ENCODE peak calls at places on chromosomes 12 and 14, in nine cellular contexts. A is mammary epithelial cell; B is mesothelial cell of epicardium; L is bronchial epithelial cell; P is fibroblast of pulmonary artery; K is activated B cell treated with CpG ODN at 0.5 μM for 24 hours; R is lung; J is A549; I is CD8-positive, alpha-beta T cell. M is an unnamed sample.

GRCh38 chr12:92556141-92556540 is 146.6 kb upstream of the PLEKHG7 start:
- DNase-seq in A (no peak), K (no peak), J (no peak), R (no peak), I (no peak), L (no peak), P (no peak), B (no peak), M (no peak)

GRCh38 chr14:90274808-90275454 is 18.6 kb downstream of the PSMC1 start:
- DNase-seq in R (no peak), L (peak), K (no peak), B (no peak), I (no peak), P (peak), A (peak), J (no peak), M (peak)

GRCh38 chr12:97006585-97006984 is 99.5 kb downstream of the NEDD1 start:
- DNase-seq in R (no peak), K (no peak), A (peak), J (no peak), P (no peak), L (peak), I (no peak), B (no peak), M (no peak)

GRCh38 chr14:99176156-99176945 is 95.6 kb downstream of the BCL11B start:
- DNase-seq in P (no peak), A (no peak), L (no peak), J (no peak), K (no peak), R (no peak), I (peak), B (no peak), M (no peak)

GRCh38 chr12:45350861-45351260 is 135.0 kb downstream of the ANO6 start:
- DNase-seq in P (no peak), L (no peak), R (no peak), I (no peak), J (no peak), B (no peak), A (peak), K (no peak), M (peak)

GRCh38 chr14:65949711-65950516 is 536.3 kb upstream of the CCDC196 start:
- DNase-seq in A (peak), B (no peak), R (peak), K (no peak), I (peak), J (peak), L (peak), P (peak), M (peak)

GRCh38 chr12:121697093-121697698 is 15.4 kb upstream of the TMEM120B start:
- DNase-seq in R (no peak), J (peak), A (no peak), B (no peak), K (no peak), I (no peak), L (peak), P (peak), M (peak)

GRCh38 chr12:111436266-111436665 is 30.5 kb downstream of the SH2B3 start:
- DNase-seq in P (no peak), L (no peak), R (no peak), B (no peak), J (no peak), K (no peak), A (no peak), I (no peak), M (no peak)

GRCh38 chr14:66228267-66228970 is 257.8 kb upstream of the CCDC196 start:
- DNase-seq in A (peak), I (no peak), R (no peak), K (no peak), B (no peak), J (peak), L (peak), P (peak), M (no peak)

GRCh38 chr14:58216544-58216943 is 16.6 kb downstream of the ACTR10 start:
- DNase-seq in A (no peak), L (no peak), P (no peak), J (no peak), I (no peak), R (no peak), B (no peak), K (no peak), M (no peak)

GRCh38 chr12:1171657-1172056 is 180.6 kb downstream of the ERC1 start:
- DNase-seq in I (no peak), A (no peak), B (no peak), P (no peak), J (no peak), R (no peak), K (no peak), L (peak), M (no peak)

GRCh38 chr12:30694971-30695326 is 720 bp downstream of the IPO8 start:
- DNase-seq in R (peak), A (peak), B (no peak), P (peak), J (peak), K (no peak), L (peak), I (no peak), M (peak)

GRCh38 chr14:101231828-101232227 is 328.3 kb upstream of the RTL1 start:
- DNase-seq in I (peak), B (no peak), K (no peak), P (no peak), L (no peak), J (no peak), A (no peak), R (no peak), M (no peak)

GRCh38 chr14:69543341-69544249 is 31.1 kb downstream of the CCDC177 start:
- DNase-seq in B (no peak), I (peak), J (peak), R (peak), A (peak), K (no peak), L (peak), P (peak), M (peak)

GRCh38 chr12:40315375-40315774 is 90.6 kb downstream of the LRRK2 start:
- DNase-seq in I (no peak), R (no peak), P (no peak), B (no peak), J (no peak), K (no peak), A (no peak), L (peak), M (no peak)

GRCh38 chr12:40312196-40312595 is 87.4 kb downstream of the LRRK2 start:
- DNase-seq in A (peak), L (peak), P (no peak), J (no peak), B (no peak), I (no peak), K (no peak), R (no peak), M (no peak)

GRCh38 chr12:40314927-40315326 is 90.1 kb downstream of the LRRK2 start:
- DNase-seq in A (no peak), R (no peak), J (no peak), B (no peak), P (no peak), L (no peak), I (no peak), K (no peak), M (no peak)

GRCh38 chr12:40313928-40314327 is 89.1 kb downstream of the LRRK2 start:
- DNase-seq in P (no peak), I (no peak), A (no peak), R (no peak), K (no peak), L (no peak), J (no peak), B (no peak), M (no peak)

DNA sequence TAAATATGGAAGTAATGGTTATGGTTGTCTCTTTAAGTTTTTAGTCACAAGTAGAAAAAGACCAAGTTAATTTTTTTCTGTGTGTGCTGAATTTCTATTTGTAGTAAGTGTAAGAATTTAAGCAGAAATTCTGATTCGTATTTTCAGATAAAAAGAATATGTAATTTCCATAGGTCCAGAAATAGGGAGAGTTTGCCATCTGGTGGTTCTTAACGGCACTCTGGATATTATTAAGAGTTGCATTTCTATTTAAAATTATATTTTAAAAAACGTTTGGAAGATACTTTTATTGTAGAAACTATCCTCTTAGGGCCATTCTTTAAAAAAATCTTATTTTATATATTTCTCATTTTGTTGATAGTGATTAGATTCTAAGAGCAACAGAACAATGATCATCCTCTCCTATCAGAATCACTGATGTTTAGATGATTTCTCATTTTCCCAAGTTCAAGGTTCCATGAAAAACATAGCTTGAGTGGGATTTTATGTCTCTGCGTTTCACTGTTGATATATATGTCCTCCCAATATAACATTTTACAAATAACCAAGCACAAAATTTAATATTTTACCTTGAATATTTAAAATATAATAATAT is 88.3 kb downstream of the LRRK2 start:
- DNase-seq in B (no peak), A (no peak), J (peak), K (no peak), I (no peak), R (no peak), L (peak), P (peak), M (peak)
- TF ChIP-seq CTCF in B (peak), A (peak), J (peak), K (peak), I (no peak), R (no peak), L (peak), P (peak), M (peak)

GRCh38 chr12:116592116-116592637 is 33.0 kb downstream of the MAP1LC3B2 start:
- DNase-seq in L (no peak), R (peak), B (no peak), K (no peak), P (peak), I (no peak), J (no peak), A (no peak), M (no peak)

GRCh38 chr12:116592731-116593130 is 33.5 kb downstream of the MAP1LC3B2 start:
- DNase-seq in L (peak), P (no peak), K (no peak), R (no peak), I (no peak), J (no peak), A (no peak), B (no peak), M (no peak)

GRCh38 chr12:116588390-116589028 is 29.3 kb downstream of the MAP1LC3B2 start:
- DNase-seq in R (no peak), K (no peak), J (no peak), L (no peak), I (no peak), P (no peak), B (no peak), A (no peak), M (no peak)

GRCh38 chr12:116591608-116592115 is 32.5 kb downstream of the MAP1LC3B2 start:
- DNase-seq in P (peak), B (no peak), I (no peak), A (no peak), R (no peak), L (no peak), J (no peak), K (no peak), M (no peak)

DNA sequence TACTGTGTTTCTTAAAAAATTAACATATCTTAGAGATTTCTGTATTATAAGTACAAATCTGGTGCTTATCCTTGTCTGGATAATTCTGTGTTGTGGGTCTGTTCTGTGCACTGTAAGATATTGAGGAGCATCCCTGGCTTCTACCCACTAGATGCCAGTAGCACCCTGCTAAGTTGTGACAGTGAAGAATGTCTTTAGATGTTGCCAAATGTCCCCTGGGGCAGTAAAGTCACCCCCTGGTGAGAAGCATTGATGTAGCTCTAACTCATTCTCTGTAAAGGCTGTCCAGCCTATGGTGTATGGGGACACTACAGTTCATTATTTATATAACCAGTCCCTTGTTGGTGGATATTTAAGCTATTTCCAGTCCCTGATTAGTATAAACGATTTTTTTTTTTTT is 31.4 kb downstream of the MAP1LC3B2 start:
- DNase-seq in R (no peak), L (no peak), A (peak), I (no peak), J (peak), P (no peak), B (no peak), K (no peak), M (peak)
- TF ChIP-seq CTCF in R (no peak), L (no peak), A (no peak), I (no peak), J (peak), P (no peak), B (no peak), K (no peak), M (no peak)

GRCh38 chr14:31297701-31298344 is 90.2 kb upstream of the HECTD1 start:
- DNase-seq in B (no peak), A (peak), P (peak), K (no peak), I (no peak), L (peak), J (no peak), R (no peak), M (peak)

GRCh38 chr14:31303654-31304053 is 96.1 kb upstream of the HECTD1 start:
- DNase-seq in L (no peak), J (no peak), K (no peak), I (no peak), A (no peak), P (no peak), R (no peak), B (no peak), M (no peak)

GRCh38 chr14:31300883-31301282 is 93.3 kb upstream of the HECTD1 start:
- DNase-seq in K (no peak), L (no peak), B (no peak), R (no peak), I (no peak), A (no peak), J (no peak), P (no peak), M (no peak)

GRCh38 chr14:31297112-31297511 is 89.5 kb upstream of the HECTD1 start:
- DNase-seq in L (no peak), I (no peak), R (no peak), P (no peak), J (no peak), K (no peak), B (no peak), A (no peak), M (no peak)

DNA sequence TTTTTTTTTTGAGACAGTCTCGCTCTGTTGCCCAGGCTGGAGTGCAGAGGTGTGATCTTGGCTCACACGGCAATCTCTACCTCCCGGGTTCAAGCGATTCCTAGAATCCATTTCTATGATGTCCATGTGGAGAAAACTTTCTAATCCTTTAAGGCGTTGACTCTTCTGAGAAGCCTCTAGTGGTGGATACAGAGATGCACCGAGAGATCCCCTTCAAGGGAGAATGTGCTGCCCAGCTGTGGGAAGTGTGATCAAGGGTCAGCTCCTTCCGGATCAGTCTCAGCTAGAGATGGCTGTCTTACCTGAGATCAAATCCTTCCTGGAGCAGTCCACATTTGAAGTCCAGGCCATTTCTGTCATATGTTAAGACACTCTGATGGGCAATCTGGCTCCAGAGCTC is 92.7 kb upstream of the HECTD1 start:
- DNase-seq in A (no peak), P (no peak), B (no peak), R (no peak), L (no peak), I (no peak), K (no peak), J (peak), M (no peak)
- TF ChIP-seq CTCF in A (no peak), P (peak), B (no peak), R (no peak), L (peak), I (no peak), K (no peak), J (peak), M (peak)

GRCh38 chr12:74415633-74416032 is 122.0 kb upstream of the ATXN7L3B start:
- DNase-seq in P (peak), K (no peak), R (no peak), I (no peak), J (peak), B (no peak), L (peak), A (peak), M (peak)
- TF ChIP-seq CTCF in P (peak), K (no peak), R (no peak), I (no peak), J (peak), B (peak), L (peak), A (peak), M (peak)

DNA sequence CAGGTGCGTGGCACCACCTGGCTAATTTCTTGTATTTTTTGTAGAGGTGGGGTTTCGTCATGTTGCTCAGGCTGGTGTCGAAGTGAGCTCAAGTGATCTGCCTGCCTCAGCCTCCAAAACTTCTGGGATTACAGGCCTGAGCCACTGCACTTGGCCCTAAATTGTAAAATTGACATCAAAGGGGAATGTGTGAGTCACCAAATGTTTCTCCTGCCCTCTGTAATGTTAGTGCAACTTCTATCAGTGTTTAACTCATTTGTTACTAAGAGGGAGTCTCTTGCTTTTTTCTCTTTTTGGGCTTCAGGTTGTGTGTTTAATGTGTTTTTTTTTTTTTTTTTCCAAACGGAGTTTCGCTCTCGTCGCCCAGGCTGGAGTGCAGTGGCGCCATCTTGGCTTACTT is 2.3 kb downstream of the TULP3 start:
- DNase-seq in A (peak), J (peak), K (no peak), L (peak), B (no peak), I (no peak), R (no peak), P (peak), M (peak)
- TF ChIP-seq CTCF in A (no peak), J (no peak), K (no peak), L (no peak), B (no peak), I (no peak), R (no peak), P (no peak), M (no peak)

GRCh38 chr14:22427771-22428228 is 161.2 kb downstream of the DAD1 start:
- DNase-seq in R (peak), J (peak), L (peak), A (peak), I (no peak), K (no peak), P (peak), B (no peak), M (no peak)
- TF ChIP-seq CTCF in R (no peak), J (no peak), L (no peak), A (no peak), I (no peak), K (no peak), P (no peak), B (no peak), M (no peak)